ENCODE peak calls at places on chromosomes 16 and 17, in six cellular contexts. G is SK-N-SH, D is H1, I is GM12878, E is K562, S is HepG2. U is an unnamed sample.

GRCh38 chr17:77405867-77406513 is 265.2 kb downstream of the SEC14L1 start:
- DNase-seq in I (no peak), G (no peak), D (no peak), E (no peak), S (no peak), U (peak; percentile 90)

GRCh38 chr17:10875984-10876555 is 38.2 kb upstream of the PIRT start:
- DNase-seq in S (peak; percentile 40), D (no peak), I (no peak), E (peak; percentile 47), G (peak; percentile 58), U (peak; percentile 1)

GRCh38 chr17:78127240-78127887 is 1.2 kb downstream of the TMC6 start:
- DNase-seq in I (no peak), S (peak; percentile 93), G (peak; percentile 58), E (peak; percentile 86), D (no peak), U (peak; percentile 90)

GRCh38 chr16:24257965-24258364 is 1.8 kb downstream of the CACNG3 start:
- DNase-seq in I (no peak), E (no peak), D (no peak), G (no peak), S (no peak), U (no peak)

GRCh38 chr16:67651039-67651438 is 6.1 kb downstream of the CARMIL2 start:
- DNase-seq in G (no peak), I (no peak), E (no peak), S (no peak), D (no peak), U (no peak)

GRCh38 chr17:17648762-17649161 is 32.5 kb upstream of the RAI1 start:
- DNase-seq in D (no peak), G (no peak), E (no peak), I (no peak), S (no peak), U (no peak)

GRCh38 chr16:84893467-84893848 is 73.7 kb downstream of the CRISPLD2 start:
- DNase-seq in E (no peak), D (no peak), S (no peak), I (no peak), G (no peak), U (no peak)

GRCh38 chr17:5898406-5898805 is 171.8 kb upstream of the WSCD1 start:
- DNase-seq in D (no peak), E (no peak), I (no peak), G (no peak), S (no peak), U (no peak)

GRCh38 chr17:63356275-63356905 is 89.7 kb downstream of the CYB561 start:
- DNase-seq in E (no peak), S (no peak), G (no peak), D (no peak), I (no peak), U (no peak)

GRCh38 chr16:3902731-3903130 is 22.2 kb upstream of the CREBBP start:
- DNase-seq in G (no peak), D (no peak), I (no peak), S (no peak), E (no peak), U (no peak)

GRCh38 chr16:68395167-68395786 is 53.0 kb downstream of the SMPD3 start:
- DNase-seq in S (no peak), I (no peak), E (no peak), D (no peak), G (no peak), U (no peak)

GRCh38 chr17:7295230-7296180 is 1.1 kb upstream of the YBX2 start:
- DNase-seq in I (no peak), G (peak; percentile 14), S (no peak), E (no peak), D (no peak), U (no peak)

GRCh38 chr17:78808106-78808635 is 26.1 kb upstream of the CYTH1 start:
- DNase-seq in D (no peak), E (no peak), S (no peak), I (no peak), G (no peak), U (no peak)

GRCh38 chr17:50469671-50470305 is 1.1 kb upstream of the CHAD start:
- DNase-seq in G (peak; percentile 65), I (no peak), D (no peak), E (no peak), S (no peak), U (no peak)

GRCh38 chr17:37360632-37361031 is 15.2 kb upstream of the C17orf78 start:
- DNase-seq in G (no peak), I (no peak), E (no peak), D (no peak), S (no peak), U (no peak)

GRCh38 chr17:4195306-4195705 is 52.3 kb downstream of the CYB5D2 start:
- DNase-seq in I (no peak), G (no peak), S (no peak), E (no peak), D (no peak), U (no peak)

GRCh38 chr16:28193530-28194423 is 18.0 kb downstream of the XPO6 start:
- DNase-seq in S (no peak), G (no peak), D (no peak), I (no peak), E (no peak), U (peak; percentile 26)

GRCh38 chr16:28191364-28191985 is 20.3 kb downstream of the XPO6 start:
- DNase-seq in D (no peak), G (no peak), S (no peak), E (no peak), I (no peak), U (no peak)

GRCh38 chr16:28196331-28196987 is 15.3 kb downstream of the XPO6 start:
- DNase-seq in E (no peak), I (no peak), D (no peak), S (no peak), G (no peak), U (no peak)

GRCh38 chr16:28192811-28193529 is 18.8 kb downstream of the XPO6 start:
- DNase-seq in G (no peak), D (no peak), I (no peak), S (no peak), E (no peak), U (peak; percentile 50)

GRCh38 chr16:28195859-28196258 is 15.9 kb downstream of the XPO6 start:
- DNase-seq in S (no peak), G (no peak), I (no peak), E (no peak), D (no peak), U (no peak)
- H3K27ac ChIP-seq in S (no peak overlapping the region), G (peak overlapping the region; percentile 22), I (no peak overlapping the region), E (no peak overlapping the region), D (no peak overlapping the region), U (no peak overlapping the region)

DNA sequence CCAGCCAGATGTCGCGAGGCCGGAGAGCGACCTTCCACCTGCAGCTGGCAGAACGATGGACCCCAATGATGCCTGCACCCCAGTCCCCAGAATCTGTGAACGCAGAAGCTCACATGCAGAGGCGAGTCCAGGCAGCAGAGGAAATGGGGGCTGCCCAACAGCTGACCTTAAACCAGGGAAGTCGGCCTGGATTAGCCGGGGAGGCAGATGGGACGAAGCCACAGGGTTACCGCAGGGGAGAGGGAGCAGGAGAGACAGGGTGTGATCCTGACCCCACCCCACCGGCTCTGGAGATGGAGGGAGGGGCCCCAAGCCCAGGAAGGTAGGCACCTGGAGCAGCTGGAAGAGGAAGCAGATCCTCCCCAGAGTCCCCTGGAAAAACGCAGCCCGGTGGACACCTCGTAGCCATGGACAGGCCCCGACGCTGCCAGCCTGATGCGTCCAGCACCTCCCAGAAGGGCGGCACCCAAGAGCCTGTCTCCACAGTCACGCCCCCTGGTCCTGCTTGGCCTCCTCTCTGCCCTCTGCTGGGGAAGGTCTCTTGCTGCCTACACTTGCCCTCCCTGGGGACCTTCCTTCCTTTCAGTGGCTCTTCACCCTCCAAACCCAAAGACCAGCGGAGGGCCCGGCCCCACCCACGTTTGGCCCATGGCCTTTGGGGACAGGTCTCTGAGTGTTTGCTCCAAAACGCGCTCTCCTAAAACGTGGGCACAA is 37.3 kb downstream of the PIEZO1 start:
- DNase-seq in E (peak; percentile 86), G (no peak), S (peak; percentile 66), I (no peak), D (peak; percentile 46), U (peak; percentile 38)
- TF ChIP-seq CTCF in E (peak; percentile 90), G (peak; percentile 34), S (peak; percentile 63), I (peak; percentile 43), D (peak; percentile 97), U (peak; percentile 59)

DNA sequence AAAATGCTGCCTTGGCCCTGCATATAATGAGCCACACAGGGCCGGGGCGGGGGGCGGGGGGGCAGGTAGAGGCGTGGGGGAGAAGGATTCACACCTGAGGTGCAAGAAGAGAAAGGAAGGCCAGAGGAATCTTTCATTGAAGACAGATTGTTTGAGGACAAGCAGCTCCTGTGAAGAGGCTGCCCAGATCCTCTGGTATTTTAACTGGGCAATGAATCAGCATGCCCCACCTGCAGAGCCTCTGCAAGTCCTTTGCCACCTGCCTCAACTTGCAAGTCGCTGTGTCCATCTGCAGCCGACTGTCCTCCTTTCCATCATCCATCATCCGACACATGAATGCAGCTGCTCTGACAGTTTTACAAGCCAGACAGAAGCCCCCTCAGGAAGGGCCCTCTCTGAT is 1.2 kb upstream of the SOST start:
- DNase-seq in S (no peak), D (no peak), E (no peak), G (no peak), I (no peak), U (no peak)
- TF ChIP-seq GABPA in S (no peak), D (no peak), E (no peak), G (no peak), I (no peak), U (no peak)

GRCh38 chr17:75832164-75832651 is 12.0 kb downstream of the UNC13D start:
- DNase-seq in S (no peak), G (no peak), I (no peak), D (no peak), E (no peak), U (no peak)
- H3K27ac ChIP-seq in S (no peak overlapping the region), G (no peak overlapping the region), I (peak overlapping the region; percentile 4), D (no peak overlapping the region), E (no peak overlapping the region), U (peak overlapping the region; percentile 29)

GRCh38 chr17:38559880-38560230 is 45.9 kb downstream of the SRCIN1 start:
- DNase-seq in D (no peak), S (no peak), G (no peak), E (no peak), I (no peak), U (no peak)

GRCh38 chr17:38557836-38558750 is 47.7 kb downstream of the SRCIN1 start:
- DNase-seq in G (peak; percentile 97), S (peak; percentile 89), D (peak; percentile 93), I (peak; percentile 50), E (peak; percentile 94), U (peak; percentile 89)

GRCh38 chr17:38560503-38561318 is 45.0 kb downstream of the SRCIN1 start:
- DNase-seq in E (peak; percentile 33), I (no peak), D (no peak), G (no peak), S (no peak), U (no peak)

GRCh38 chr17:38558751-38559024 is 47.1 kb downstream of the SRCIN1 start:
- DNase-seq in D (no peak), G (no peak), I (no peak), E (no peak), S (no peak), U (no peak)

GRCh38 chr17:38559025-38559879 is 46.5 kb downstream of the SRCIN1 start:
- DNase-seq in I (peak; percentile 47), E (peak; percentile 94), G (no peak), D (peak; percentile 89), S (peak; percentile 86), U (peak; percentile 93)
- TF ChIP-seq CTCF in I (peak; percentile 55), E (no peak), G (no peak), D (peak; percentile 68), S (peak; percentile 69), U (no peak)